ENCODE peak calls at places on chromosomes 13 and 19, in nine cellular contexts. One of them, this sample, is unnamed.

GRCh38 chr19:58356236-58356970 is 3.1 kb upstream of the A1BG start:
- DNase-seq in hepatocyte: no peak
- DNase-seq in stomach: no peak
- DNase-seq in psoas muscle: no peak
- DNase-seq in Peyer's patch: no peak
- DNase-seq in gastrocnemius medialis: no peak
- DNase-seq in lower lobe of right lung: peak; percentile 45
- DNase-seq in adrenal gland: no peak
- DNase-seq in right lobe of liver: no peak
- DNase-seq in this sample: no peak

GRCh38 chr13:54657588-54657987 is 1629.0 kb downstream of the OLFM4 start:
- DNase-seq in hepatocyte: no peak
- DNase-seq in stomach: no peak
- DNase-seq in psoas muscle: no peak
- DNase-seq in Peyer's patch: no peak
- DNase-seq in gastrocnemius medialis: no peak
- DNase-seq in lower lobe of right lung: no peak
- DNase-seq in adrenal gland: no peak
- DNase-seq in right lobe of liver: no peak
- DNase-seq in this sample: no peak

GRCh38 chr19:48722196-48722708 is 2.7 kb upstream of the MAMSTR start:
- DNase-seq in hepatocyte: no peak
- DNase-seq in stomach: no peak
- DNase-seq in psoas muscle: no peak
- DNase-seq in Peyer's patch: no peak
- DNase-seq in gastrocnemius medialis: no peak
- DNase-seq in lower lobe of right lung: no peak
- DNase-seq in adrenal gland: no peak
- DNase-seq in right lobe of liver: no peak
- DNase-seq in this sample: no peak

GRCh38 chr19:54299515-54299914 is 13.5 kb downstream of the LILRA5 start:
- DNase-seq in hepatocyte: no peak
- DNase-seq in stomach: no peak
- DNase-seq in psoas muscle: no peak
- DNase-seq in Peyer's patch: no peak
- DNase-seq in gastrocnemius medialis: no peak
- DNase-seq in lower lobe of right lung: no peak
- DNase-seq in adrenal gland: no peak
- DNase-seq in right lobe of liver: no peak
- DNase-seq in this sample: no peak

GRCh38 chr13:25541434-25542123 is 169.8 kb downstream of the ATP8A2 start:
- DNase-seq in hepatocyte: no peak
- DNase-seq in stomach: no peak
- DNase-seq in psoas muscle: no peak
- DNase-seq in Peyer's patch: no peak
- DNase-seq in gastrocnemius medialis: no peak
- DNase-seq in lower lobe of right lung: no peak
- DNase-seq in adrenal gland: no peak
- DNase-seq in right lobe of liver: no peak
- DNase-seq in this sample: no peak

GRCh38 chr19:50717026-50717723 is 2.4 kb downstream of the SHANK1 start:
- DNase-seq in hepatocyte: no peak
- DNase-seq in stomach: no peak
- DNase-seq in psoas muscle: no peak
- DNase-seq in Peyer's patch: no peak
- DNase-seq in gastrocnemius medialis: no peak
- DNase-seq in lower lobe of right lung: no peak
- DNase-seq in adrenal gland: no peak
- DNase-seq in right lobe of liver: no peak
- DNase-seq in this sample: no peak

GRCh38 chr19:15328312-15328711 is 4.0 kb downstream of the BRD4 start:
- DNase-seq in hepatocyte: no peak
- DNase-seq in stomach: no peak
- DNase-seq in psoas muscle: no peak
- DNase-seq in Peyer's patch: no peak
- DNase-seq in gastrocnemius medialis: no peak
- DNase-seq in lower lobe of right lung: no peak
- DNase-seq in adrenal gland: no peak
- DNase-seq in right lobe of liver: no peak
- DNase-seq in this sample: no peak

GRCh38 chr19:19053508-19054314 is 10.1 kb upstream of the SLC25A42 start:
- DNase-seq in hepatocyte: peak; percentile 78
- DNase-seq in stomach: peak; percentile 70
- DNase-seq in psoas muscle: peak; percentile 78
- DNase-seq in Peyer's patch: peak; percentile 47
- DNase-seq in gastrocnemius medialis: peak; percentile 71
- DNase-seq in lower lobe of right lung: peak; percentile 76
- DNase-seq in adrenal gland: peak; percentile 71
- DNase-seq in right lobe of liver: peak; percentile 86
- DNase-seq in this sample: no peak

GRCh38 chr13:28145049-28145448 is 6.7 kb downstream of the PAN3 start:
- DNase-seq in hepatocyte: no peak
- DNase-seq in stomach: no peak
- DNase-seq in psoas muscle: no peak
- DNase-seq in Peyer's patch: no peak
- DNase-seq in gastrocnemius medialis: no peak
- DNase-seq in lower lobe of right lung: no peak
- DNase-seq in adrenal gland: no peak
- DNase-seq in right lobe of liver: no peak
- DNase-seq in this sample: no peak

GRCh38 chr13:42395066-42395821 is 123.3 kb downstream of the AKAP11 start:
- DNase-seq in hepatocyte: no peak
- DNase-seq in stomach: no peak
- DNase-seq in psoas muscle: no peak
- DNase-seq in Peyer's patch: peak; percentile 31
- DNase-seq in gastrocnemius medialis: no peak
- DNase-seq in lower lobe of right lung: no peak
- DNase-seq in adrenal gland: no peak
- DNase-seq in right lobe of liver: no peak
- DNase-seq in this sample: no peak

GRCh38 chr13:58087566-58087965 is 456.0 kb downstream of the PCDH17 start:
- DNase-seq in hepatocyte: peak; percentile 35
- DNase-seq in stomach: no peak
- DNase-seq in psoas muscle: no peak
- DNase-seq in Peyer's patch: no peak
- DNase-seq in gastrocnemius medialis: no peak
- DNase-seq in lower lobe of right lung: no peak
- DNase-seq in adrenal gland: no peak
- DNase-seq in right lobe of liver: no peak
- DNase-seq in this sample: no peak

GRCh38 chr19:49017666-49018351 is 918 bp upstream of the LHB start:
- DNase-seq in hepatocyte: peak; percentile 71
- DNase-seq in stomach: peak; percentile 53
- DNase-seq in psoas muscle: peak; percentile 62
- DNase-seq in Peyer's patch: peak; percentile 49
- DNase-seq in gastrocnemius medialis: peak; percentile 35
- DNase-seq in lower lobe of right lung: peak; percentile 67
- DNase-seq in adrenal gland: peak; percentile 52
- DNase-seq in right lobe of liver: no peak
- DNase-seq in this sample: no peak

GRCh38 chr13:75372923-75373841 is 108.8 kb downstream of the TBC1D4 start:
- DNase-seq in hepatocyte: no peak
- DNase-seq in stomach: no peak
- DNase-seq in psoas muscle: no peak
- DNase-seq in Peyer's patch: no peak
- DNase-seq in gastrocnemius medialis: no peak
- DNase-seq in lower lobe of right lung: no peak
- DNase-seq in adrenal gland: peak; percentile 77
- DNase-seq in right lobe of liver: no peak
- DNase-seq in this sample: no peak

GRCh38 chr19:13417054-13417453 is 89.2 kb downstream of the CACNA1A start:
- DNase-seq in hepatocyte: no peak
- DNase-seq in stomach: no peak
- DNase-seq in psoas muscle: peak; percentile 12
- DNase-seq in Peyer's patch: no peak
- DNase-seq in gastrocnemius medialis: no peak
- DNase-seq in lower lobe of right lung: no peak
- DNase-seq in adrenal gland: no peak
- DNase-seq in right lobe of liver: no peak
- DNase-seq in this sample: no peak

GRCh38 chr13:111219306-111219705 is 101.1 kb upstream of the TEX29 start:
- DNase-seq in hepatocyte: no peak
- DNase-seq in stomach: no peak
- DNase-seq in psoas muscle: no peak
- DNase-seq in Peyer's patch: no peak
- DNase-seq in gastrocnemius medialis: no peak
- DNase-seq in lower lobe of right lung: no peak
- DNase-seq in adrenal gland: peak; percentile 51
- DNase-seq in right lobe of liver: no peak
- DNase-seq in this sample: no peak

GRCh38 chr19:54207908-54208783 is 7.5 kb downstream of the RPS9 start:
- DNase-seq in hepatocyte: peak; percentile 79
- DNase-seq in stomach: peak; percentile 71
- DNase-seq in psoas muscle: no peak
- DNase-seq in Peyer's patch: peak; percentile 62
- DNase-seq in gastrocnemius medialis: peak; percentile 65
- DNase-seq in lower lobe of right lung: peak; percentile 88
- DNase-seq in adrenal gland: peak; percentile 90
- DNase-seq in right lobe of liver: peak; percentile 77
- DNase-seq in this sample: no peak

GRCh38 chr19:18731562-18732008 is 48.1 kb downstream of the CRTC1 start:
- DNase-seq in hepatocyte: peak; percentile 71
- DNase-seq in stomach: peak; percentile 42
- DNase-seq in psoas muscle: no peak
- DNase-seq in Peyer's patch: no peak
- DNase-seq in gastrocnemius medialis: no peak
- DNase-seq in lower lobe of right lung: no peak
- DNase-seq in adrenal gland: no peak
- DNase-seq in right lobe of liver: no peak
- DNase-seq in this sample: no peak

GRCh38 chr19:8526345-8527062 is 12.5 kb upstream of the ZNF414 start:
- DNase-seq in hepatocyte: peak; percentile 96
- DNase-seq in stomach: peak; percentile 93
- DNase-seq in psoas muscle: peak; percentile 88
- DNase-seq in Peyer's patch: peak; percentile 52
- DNase-seq in gastrocnemius medialis: peak; percentile 70
- DNase-seq in lower lobe of right lung: peak; percentile 89
- DNase-seq in adrenal gland: peak; percentile 93
- DNase-seq in right lobe of liver: peak; percentile 90
- DNase-seq in this sample: peak; percentile 77

GRCh38 chr13:97342136-97342535 is 91.8 kb upstream of the RAP2A start:
- DNase-seq in hepatocyte: no peak
- DNase-seq in stomach: no peak
- DNase-seq in psoas muscle: no peak
- DNase-seq in Peyer's patch: no peak
- DNase-seq in gastrocnemius medialis: no peak
- DNase-seq in lower lobe of right lung: no peak
- DNase-seq in adrenal gland: no peak
- DNase-seq in right lobe of liver: no peak
- DNase-seq in this sample: no peak

DNA sequence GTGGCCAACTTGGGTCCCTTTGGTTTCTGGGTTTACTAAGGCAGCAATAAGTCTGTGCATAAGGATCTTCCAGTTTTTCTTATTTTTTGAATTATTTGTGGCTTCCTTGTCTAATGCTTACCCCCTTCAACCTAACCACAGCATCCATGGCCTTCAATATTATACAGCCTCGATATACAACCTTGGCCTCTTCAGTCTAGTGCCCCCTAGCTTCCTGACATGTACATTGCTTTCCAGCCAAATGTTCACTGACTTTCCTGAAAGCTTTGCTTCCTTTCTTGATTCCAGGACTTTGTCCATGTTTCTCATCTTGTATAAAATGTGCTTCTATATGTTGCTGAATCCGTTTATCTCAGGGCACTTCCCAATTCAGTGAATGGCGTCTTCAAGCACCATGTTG is 310.1 kb downstream of the OLFM4 start:
- DNase-seq in hepatocyte: no peak
- DNase-seq in stomach: no peak
- DNase-seq in psoas muscle: no peak
- DNase-seq in Peyer's patch: no peak
- DNase-seq in gastrocnemius medialis: no peak
- DNase-seq in lower lobe of right lung: no peak
- DNase-seq in adrenal gland: no peak
- DNase-seq in right lobe of liver: no peak
- DNase-seq in this sample: no peak
- TF ChIP-seq CTCF in hepatocyte: no peak
- TF ChIP-seq CTCF in stomach: no peak
- TF ChIP-seq CTCF in psoas muscle: no peak
- TF ChIP-seq CTCF in Peyer's patch: no peak
- TF ChIP-seq CTCF in gastrocnemius medialis: no peak
- TF ChIP-seq CTCF in lower lobe of right lung: no peak
- TF ChIP-seq CTCF in adrenal gland: no peak
- TF ChIP-seq CTCF in right lobe of liver: no peak
- TF ChIP-seq CTCF in this sample: no peak

DNA sequence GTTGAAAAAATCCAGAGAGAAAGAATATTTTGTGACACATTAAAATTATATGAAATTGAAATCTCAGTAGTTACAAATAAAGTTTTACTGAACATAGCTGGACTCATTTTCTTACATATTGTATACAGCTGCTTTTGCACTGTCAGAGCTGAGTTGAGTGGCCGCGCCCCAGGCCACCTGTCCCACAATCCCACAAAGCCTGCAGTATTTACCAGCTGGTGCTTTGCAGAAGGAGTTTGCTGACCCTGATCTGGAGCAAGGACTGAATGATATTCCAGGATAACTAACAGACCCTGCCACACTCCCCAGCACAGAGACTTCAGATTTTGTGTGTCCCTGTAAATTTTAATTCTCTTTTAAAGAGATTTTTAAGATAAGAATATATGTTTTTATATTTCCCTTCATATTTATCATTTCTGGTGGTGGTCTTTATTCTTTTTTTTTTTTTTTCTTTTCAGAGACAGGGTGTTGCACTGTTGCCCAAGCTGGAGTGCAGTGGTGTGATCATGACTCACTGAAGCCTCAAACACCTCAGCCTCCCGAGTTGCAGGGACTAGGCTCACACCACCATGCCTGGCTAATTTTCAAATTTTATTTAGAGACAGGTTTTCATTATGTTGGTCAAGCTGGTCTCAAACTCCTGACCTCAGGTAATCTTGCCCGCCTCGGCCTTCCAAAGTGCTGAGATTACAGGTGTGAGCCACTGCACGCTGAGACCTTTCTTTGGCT is 48.5 kb downstream of the TDRD12 start:
- DNase-seq in hepatocyte: no peak
- DNase-seq in stomach: no peak
- DNase-seq in psoas muscle: no peak
- DNase-seq in Peyer's patch: no peak
- DNase-seq in gastrocnemius medialis: no peak
- DNase-seq in lower lobe of right lung: no peak
- DNase-seq in adrenal gland: no peak
- DNase-seq in right lobe of liver: no peak
- DNase-seq in this sample: no peak
- H3K4me1 ChIP-seq in hepatocyte: no peaks in the 10 kb centered on the region
- H3K4me1 ChIP-seq in stomach: no peaks in the 10 kb centered on the region
- H3K4me1 ChIP-seq in psoas muscle: no peaks in the 10 kb centered on the region
- H3K4me1 ChIP-seq in Peyer's patch: no peaks in the 10 kb centered on the region
- H3K4me1 ChIP-seq in gastrocnemius medialis: no peaks in the 10 kb centered on the region
- H3K4me1 ChIP-seq in lower lobe of right lung: no peaks in the 10 kb centered on the region
- H3K4me1 ChIP-seq in adrenal gland: no peaks in the 10 kb centered on the region
- H3K4me1 ChIP-seq in right lobe of liver: no peaks in the 10 kb centered on the region
- H3K4me1 ChIP-seq in this sample: no peaks in the 10 kb centered on the region

GRCh38 chr19:4206818-4207484 is 22.4 kb upstream of the EBI3 start:
- DNase-seq in hepatocyte: no peak
- DNase-seq in stomach: no peak
- DNase-seq in psoas muscle: no peak
- DNase-seq in Peyer's patch: no peak
- DNase-seq in gastrocnemius medialis: no peak
- DNase-seq in lower lobe of right lung: no peak
- DNase-seq in adrenal gland: no peak
- DNase-seq in right lobe of liver: no peak
- DNase-seq in this sample: no peak
- TF ChIP-seq CTCF in hepatocyte: peak; percentile 26
- TF ChIP-seq CTCF in stomach: no peak
- TF ChIP-seq CTCF in psoas muscle: no peak
- TF ChIP-seq CTCF in Peyer's patch: no peak
- TF ChIP-seq CTCF in gastrocnemius medialis: no peak
- TF ChIP-seq CTCF in lower lobe of right lung: no peak
- TF ChIP-seq CTCF in adrenal gland: no peak
- TF ChIP-seq CTCF in right lobe of liver: no peak
- TF ChIP-seq CTCF in this sample: no peak

GRCh38 chr13:46586766-46587509 is 34.0 kb downstream of the LRCH1 start:
- DNase-seq in hepatocyte: no peak
- DNase-seq in stomach: no peak
- DNase-seq in psoas muscle: no peak
- DNase-seq in Peyer's patch: no peak
- DNase-seq in gastrocnemius medialis: no peak
- DNase-seq in lower lobe of right lung: no peak
- DNase-seq in adrenal gland: no peak
- DNase-seq in right lobe of liver: no peak
- DNase-seq in this sample: no peak
- H3K4me1 ChIP-seq in hepatocyte: peaks cover 23% of the 10 kb centered on the region
- H3K4me1 ChIP-seq in stomach: peaks cover 44% of the 10 kb centered on the region
- H3K4me1 ChIP-seq in psoas muscle: peaks cover 8% of the 10 kb centered on the region
- H3K4me1 ChIP-seq in Peyer's patch: peaks cover 21% of the 10 kb centered on the region
- H3K4me1 ChIP-seq in gastrocnemius medialis: peaks cover 11% of the 10 kb centered on the region
- H3K4me1 ChIP-seq in lower lobe of right lung: peaks cover 45% of the 10 kb centered on the region
- H3K4me1 ChIP-seq in adrenal gland: no peaks in the 10 kb centered on the region
- H3K4me1 ChIP-seq in right lobe of liver: no peaks in the 10 kb centered on the region
- H3K4me1 ChIP-seq in this sample: peaks cover 40% of the 10 kb centered on the region

This sample was measured in thoracic aorta.